ENCODE peak calls at places on chromosomes 5 and 9, in ten cellular contexts. S, E, Y, R, K, P, H, T, N and U are unnamed samples. For H3K9me3, the result is how much of the 10 kb centered on the place peaks cover.

GRCh38 chr5:136108131-136108739 is 24.4 kb upstream of the SMAD5 start:
- DNase-seq in R (no peak), N (no peak), Y (no peak), H (no peak), K (no peak), S (no peak), T (no peak), E (no peak), P (no peak), U (no peak)

GRCh38 chr9:128684325-128685021 is 4.5 kb upstream of the SET start:
- DNase-seq in P (peak), E (peak), N (peak), K (peak), R (peak), S (peak), Y (peak), H (peak), T (no peak), U (peak)

GRCh38 chr5:26761040-26761439 is 277.3 kb downstream of the CDH9 start:
- DNase-seq in R (no peak), Y (no peak), N (no peak), P (no peak), T (no peak), K (no peak), E (no peak), S (no peak), H (no peak), U (no peak)

GRCh38 chr5:32810812-32811211 is 99.7 kb downstream of the NPR3 start:
- DNase-seq in H (peak), E (no peak), P (peak), Y (no peak), T (no peak), K (peak), S (no peak), N (no peak), R (no peak), U (no peak)

GRCh38 chr9:36939655-36940578 is 94.2 kb downstream of the PAX5 start:
- DNase-seq in N (no peak), T (no peak), E (no peak), S (no peak), R (no peak), H (no peak), K (no peak), Y (no peak), P (no peak), U (no peak)

GRCh38 chr5:37552770-37553719 is 173.9 kb downstream of the WDR70 start:
- DNase-seq in N (no peak), E (no peak), R (no peak), K (no peak), H (no peak), T (no peak), Y (no peak), S (no peak), P (peak), U (peak)

GRCh38 chr5:151739939-151740335 is 18.5 kb downstream of the ATOX1 start:
- DNase-seq in Y (no peak), T (peak), P (peak), K (peak), E (no peak), R (no peak), S (no peak), H (no peak), N (no peak), U (no peak)

GRCh38 chr5:143495823-143496275 is 92.4 kb upstream of the NR3C1 start:
- DNase-seq in Y (peak), N (no peak), T (no peak), K (peak), R (no peak), P (peak), S (no peak), H (no peak), E (peak), U (no peak)

GRCh38 chr5:100479079-100479688 is 56.0 kb upstream of the FAM174A start:
- DNase-seq in Y (no peak), T (peak), S (no peak), E (no peak), H (no peak), K (peak), P (peak), N (no peak), R (no peak), U (peak)

GRCh38 chr5:173050791-173051190 is 5.4 kb upstream of the CREBRF start:
- DNase-seq in P (peak), E (no peak), S (no peak), H (no peak), N (no peak), K (peak), R (no peak), T (no peak), Y (no peak), U (no peak)

GRCh38 chr5:150562832-150563231 is 54.9 kb downstream of the NDST1 start:
- DNase-seq in E (no peak), R (no peak), T (no peak), K (peak), Y (no peak), N (no peak), S (peak), H (no peak), P (peak), U (no peak)

GRCh38 chr9:1271786-1272185 is 221.6 kb downstream of the DMRT2 start:
- DNase-seq in S (no peak), Y (no peak), N (no peak), P (no peak), H (no peak), K (no peak), R (no peak), E (no peak), T (no peak), U (no peak)

GRCh38 chr9:1267141-1267570 is 217.0 kb downstream of the DMRT2 start:
- DNase-seq in Y (no peak), P (no peak), T (no peak), H (no peak), N (no peak), E (no peak), K (peak), R (no peak), S (no peak), U (no peak)

GRCh38 chr9:1262367-1262766 is 212.2 kb downstream of the DMRT2 start:
- DNase-seq in E (no peak), H (no peak), K (no peak), N (no peak), T (no peak), S (no peak), P (no peak), Y (no peak), R (no peak), U (no peak)

GRCh38 chr9:1269533-1270315 is 219.6 kb downstream of the DMRT2 start:
- DNase-seq in H (no peak), T (no peak), P (no peak), N (no peak), K (no peak), Y (no peak), E (no peak), R (no peak), S (no peak), U (no peak)

DNA sequence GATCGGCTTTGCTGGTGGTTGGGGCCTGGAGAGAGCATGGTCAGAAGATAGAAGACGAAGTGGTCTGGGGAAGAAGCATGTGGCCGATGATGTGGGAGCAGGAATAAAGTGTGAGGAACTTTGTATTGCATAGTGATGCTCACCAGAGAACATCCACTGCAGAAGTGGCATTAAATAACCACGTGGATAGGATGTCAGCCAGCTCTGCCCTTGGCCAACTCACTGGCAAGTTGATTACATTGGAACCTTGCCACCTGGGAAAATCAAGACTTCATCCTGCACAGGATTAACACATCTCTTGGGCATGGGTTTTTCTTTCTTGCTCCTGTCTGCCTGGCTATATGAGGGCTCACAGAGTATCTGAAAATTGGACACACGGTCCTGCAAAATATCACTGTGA is 217.4 kb downstream of the DMRT2 start:
- DNase-seq in R (no peak), H (no peak), N (no peak), T (no peak), K (no peak), Y (no peak), S (no peak), E (no peak), P (no peak), U (no peak)
- H3K9me3 ChIP-seq in R (under half), H (under half), N (under half), T (under half), K (under half), Y (under half), S (under half), E (under half), P (under half), U (under half)

GRCh38 chr5:18652404-18653215 is 1018.4 kb downstream of the TAF11L14 start:
- DNase-seq in Y (no peak), H (no peak), R (no peak), E (no peak), P (no peak), N (no peak), T (no peak), S (no peak), K (no peak), U (no peak)
- H3K9me3 ChIP-seq in Y (under half), H (under half), R (under half), E (under half), P (under half), N (under half), T (under half), S (under half), K (under half), U (under half)

GRCh38 chr9:88923653-88924284 is 67.5 kb upstream of the S1PR3 start:
- DNase-seq in N (no peak), Y (no peak), P (no peak), K (no peak), R (no peak), E (no peak), T (no peak), H (no peak), S (no peak), U (no peak)
- H3K9me3 ChIP-seq in N (under half), Y (under half), P (under half), K (under half), R (under half), E (under half), T (under half), H (under half), S (under half), U (under half)

DNA sequence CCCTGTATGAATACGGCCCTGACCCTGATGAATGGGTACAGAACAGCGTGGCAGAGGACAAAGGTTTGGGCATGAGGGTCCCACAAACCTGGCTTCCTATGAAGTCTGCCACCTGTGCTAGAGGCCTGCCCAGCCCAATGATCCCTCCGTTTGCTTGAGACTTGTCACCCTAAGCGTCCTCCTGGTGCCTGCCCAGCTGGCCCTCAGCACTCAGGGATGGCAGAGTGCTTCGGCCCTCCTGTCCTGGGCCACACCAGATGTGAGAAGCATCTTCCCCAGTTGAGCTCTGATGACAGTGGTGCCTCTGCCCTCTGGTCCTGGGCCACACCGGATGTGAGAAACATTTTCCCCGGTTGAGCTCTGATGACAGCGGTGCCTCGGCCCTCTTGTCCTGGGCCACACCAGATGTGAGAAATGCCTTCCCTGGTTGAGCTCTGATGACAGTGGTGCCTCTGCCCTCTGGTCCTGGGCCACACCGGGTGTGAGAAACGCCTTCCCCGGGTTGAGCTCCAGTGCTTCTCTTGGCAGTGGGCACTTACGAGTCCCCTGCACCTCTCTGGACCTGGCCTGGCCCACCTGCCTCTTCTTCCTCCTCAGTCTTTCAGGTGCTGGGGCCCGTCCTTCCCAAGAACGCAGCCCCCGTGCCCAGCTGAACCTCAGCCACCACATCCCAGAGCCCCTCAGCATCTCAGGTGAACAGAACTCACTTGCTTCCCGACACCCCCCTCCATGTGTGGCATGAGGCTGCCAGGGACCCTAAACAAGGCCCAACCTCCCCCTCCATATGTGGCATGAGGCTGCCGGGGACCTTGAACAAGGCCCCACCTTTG is 253.1 kb upstream of the IRX1 start:
- DNase-seq in E (no peak), P (no peak), R (no peak), H (no peak), Y (no peak), K (no peak), S (no peak), N (no peak), T (no peak), U (no peak)
- H3K9me3 ChIP-seq in E (under half), P (under half), R (under half), H (under half), Y (under half), K (under half), S (under half), N (under half), T (under half), U (under half)

GRCh38 chr9:79862921-79863890 is 291.4 kb downstream of the TLE4 start:
- DNase-seq in N (no peak), Y (no peak), T (no peak), H (no peak), S (no peak), R (no peak), E (no peak), P (no peak), K (no peak), U (peak)
- H3K9me3 ChIP-seq in N (under half), Y (under half), T (under half), H (under half), S (under half), R (under half), E (under half), P (under half), K (under half), U (under half)

DNA sequence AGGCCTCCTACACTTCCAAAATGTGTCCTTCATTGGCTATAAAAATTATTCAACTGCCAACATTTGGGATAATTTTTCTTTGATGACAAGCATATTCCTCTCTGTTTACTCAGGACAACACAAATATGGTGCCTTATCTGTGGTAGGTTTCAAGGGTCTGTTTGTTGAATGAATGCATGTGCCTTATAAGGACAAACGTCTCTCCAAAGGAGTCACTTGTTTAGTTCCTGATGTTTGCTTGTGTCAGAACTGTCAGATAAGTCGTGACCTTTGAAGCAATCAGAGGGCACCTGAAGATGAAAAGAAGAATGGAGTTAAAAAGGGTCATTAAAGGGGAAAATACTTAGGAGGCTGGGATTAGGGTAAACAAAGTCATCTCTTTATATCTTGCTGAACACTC is 3.6 kb upstream of the OR1J2 start:
- DNase-seq in N (no peak), S (no peak), E (no peak), T (no peak), P (no peak), K (no peak), Y (no peak), H (no peak), R (no peak), U (no peak)
- H3K9me3 ChIP-seq in N (under half), S (under half), E (under half), T (under half), P (under half), K (under half), Y (under half), H (under half), R (under half), U (under half)

GRCh38 chr5:1086137-1086536 is 25.7 kb downstream of the SLC12A7 start:
- DNase-seq in Y (no peak), R (no peak), S (no peak), E (no peak), H (no peak), P (no peak), N (no peak), K (no peak), T (no peak), U (no peak)
- H3K9me3 ChIP-seq in Y (under half), R (under half), S (under half), E (under half), H (under half), P (under half), N (under half), K (under half), T (under half), U (under half)